ENCODE peak calls at places on chromosomes 2 and 18, in four cellular contexts. K, N, R and P are unnamed samples.

GRCh38 chr18:26925313-26925712 is 59.8 kb upstream of the AQP4 start:
- DNase-seq in K (no peak), R (no peak), N (no peak), P (no peak)

GRCh38 chr2:134466141-134466540 is 212.3 kb downstream of the MGAT5 start:
- DNase-seq in R (peak), K (no peak), N (peak), P (no peak)

GRCh38 chr2:95316466-95317122 is 19.4 kb downstream of the KCNIP3 start:
- DNase-seq in R (no peak), K (no peak), N (no peak), P (no peak)

GRCh38 chr2:203059567-203059966 is 44.9 kb downstream of the NBEAL1 start:
- DNase-seq in R (no peak), N (no peak), K (no peak), P (no peak)

GRCh38 chr18:27057459-27058302 is 127.4 kb downstream of the CHST9 start:
- DNase-seq in K (peak), N (no peak), R (no peak), P (no peak)

GRCh38 chr18:28287146-28287545 is 110.2 kb upstream of the CDH2 start:
- DNase-seq in R (no peak), K (no peak), N (no peak), P (no peak)

GRCh38 chr18:77000527-77000926 is 132.1 kb downstream of the MBP start:
- DNase-seq in K (peak), R (peak), N (no peak), P (peak)

GRCh38 chr2:10048501-10049171 is 5.3 kb downstream of the KLF11 start:
- DNase-seq in K (no peak), R (peak), N (no peak), P (no peak)

GRCh38 chr2:110832740-110833139 is 100.4 kb downstream of the ACOXL start:
- DNase-seq in N (no peak), R (no peak), K (no peak), P (no peak)

GRCh38 chr2:127403460-127403859 is 14.8 kb upstream of the PROC start:
- DNase-seq in N (no peak), K (no peak), R (no peak), P (no peak)

GRCh38 chr2:224946911-224947310 is 95.4 kb downstream of the DOCK10 start:
- DNase-seq in K (no peak), R (no peak), N (no peak), P (no peak)

GRCh38 chr2:203030991-203031390 is 16.3 kb downstream of the NBEAL1 start:
- DNase-seq in R (no peak), N (no peak), K (no peak), P (no peak)

GRCh38 chr2:102256281-102256680 is 55.1 kb upstream of the IL1RL1 start:
- DNase-seq in N (no peak), K (no peak), R (no peak), P (no peak)

GRCh38 chr2:159290289-159290907 is 3.9 kb upstream of the WDSUB1 start:
- DNase-seq in N (no peak), R (peak), K (no peak), P (no peak)

GRCh38 chr2:186546842-186547241 is 43.0 kb upstream of the ITGAV start:
- DNase-seq in K (no peak), N (no peak), R (no peak), P (no peak)

GRCh38 chr2:217822296-217823252 is 180.2 kb downstream of the TNS1 start:
- DNase-seq in N (no peak), R (no peak), K (no peak), P (peak)

GRCh38 chr2:8525582-8526402 is 156.1 kb upstream of the ID2 start:
- DNase-seq in R (peak), K (peak), N (peak), P (peak)

GRCh38 chr2:190911813-190912212 is 31.2 kb downstream of the GLS start:
- DNase-seq in R (peak), N (no peak), K (no peak), P (no peak)

GRCh38 chr2:26521054-26521912 is 43.4 kb upstream of the OTOF start:
- DNase-seq in R (peak), K (no peak), N (no peak), P (peak)

GRCh38 chr2:68466361-68466777 is 725 bp downstream of the FBXO48 start:
- DNase-seq in N (peak), R (peak), K (no peak), P (peak)
- TF ChIP-seq CTCF in N (no peak), R (peak), K (no peak), P (no peak)

GRCh38 chr2:81247648-81248047 is 943.1 kb upstream of the LRRTM1 start:
- DNase-seq in R (no peak), N (no peak), K (no peak), P (no peak)
- TF ChIP-seq POLR2A in R (no peak), N (no peak), K (no peak), P (no peak)

DNA sequence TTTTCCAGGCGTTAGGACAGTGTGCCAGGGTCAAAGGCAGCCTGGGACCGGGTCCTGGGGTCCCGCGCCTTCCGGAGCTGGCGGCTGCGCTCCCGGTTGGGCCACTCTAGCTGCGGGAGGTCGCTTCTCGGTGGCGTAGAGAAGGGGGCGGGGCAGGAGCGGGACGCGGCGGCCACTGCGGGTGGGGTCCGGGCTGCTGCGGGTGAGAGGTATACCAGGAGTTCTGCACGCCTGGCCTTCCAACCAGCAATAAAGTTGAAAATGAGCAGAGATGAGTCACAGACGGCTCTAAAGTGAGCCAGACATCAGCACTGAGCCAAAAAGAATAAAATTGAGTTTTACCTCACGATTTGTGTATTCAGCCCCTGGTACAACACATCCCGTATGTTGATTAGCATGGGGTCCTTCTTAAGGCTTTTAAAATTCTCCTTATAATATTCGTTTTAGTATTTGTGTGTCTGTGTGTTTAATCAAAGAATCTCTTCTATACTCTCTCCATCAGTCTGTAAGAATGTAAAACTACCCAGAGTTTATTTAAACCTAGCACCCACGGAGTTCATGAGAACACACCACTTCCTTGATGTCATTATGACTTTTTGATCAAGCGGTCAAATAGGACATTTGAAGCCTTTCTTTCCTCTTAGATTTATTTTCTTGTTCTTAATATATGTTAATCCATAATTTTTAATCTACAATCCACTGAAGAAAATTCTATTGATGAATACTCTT is at the start of gene C1GALT1C1L:
- DNase-seq in N (no peak), K (peak), R (peak), P (peak)
- H3K27ac ChIP-seq in N (no peak), K (peak), R (peak), P (no peak)

GRCh38 chr2:201795608-201796477 is 10.5 kb upstream of the CDK15 start:
- DNase-seq in K (no peak), R (peak), N (no peak), P (peak)
- TF ChIP-seq CTCF in K (peak), R (peak), N (no peak), P (peak)

DNA sequence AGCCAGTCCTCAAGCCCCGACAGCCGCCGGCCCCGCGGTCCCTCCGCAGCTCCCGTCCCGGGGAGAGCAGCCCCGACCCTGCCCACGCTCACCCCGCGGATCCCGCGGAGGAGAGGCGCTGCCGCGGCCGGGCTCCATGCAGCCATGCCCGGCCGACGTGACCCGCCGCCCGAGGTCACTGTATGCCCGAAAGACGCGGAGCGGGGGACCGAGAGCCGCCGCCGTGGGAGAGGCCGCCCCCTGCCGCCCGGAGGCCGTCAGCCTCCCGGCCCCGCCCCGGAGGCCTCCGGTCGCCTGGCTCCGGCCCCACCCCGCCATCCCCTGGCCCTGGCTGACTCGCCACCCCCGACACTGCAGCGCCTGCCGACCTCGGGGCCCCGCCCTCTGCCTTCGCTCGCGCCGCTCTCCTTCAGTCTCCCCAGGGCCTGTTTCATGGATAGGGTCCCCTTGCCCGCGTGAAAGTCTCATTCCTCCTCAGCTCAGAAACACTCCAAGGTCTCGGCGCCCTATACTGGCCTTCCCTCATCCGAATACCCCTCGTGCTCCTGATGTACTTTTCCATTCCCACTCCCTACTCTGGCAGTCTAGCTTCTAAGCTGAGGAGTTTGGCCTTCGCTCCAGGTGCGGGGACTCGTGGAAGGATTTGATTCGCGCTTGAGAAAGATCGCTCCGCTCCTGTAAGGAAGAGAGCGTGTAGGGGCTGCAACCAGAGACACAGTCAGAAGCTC is at the start of gene BOLA3:
- DNase-seq in K (peak), R (peak), N (peak), P (peak)
- TF ChIP-seq POLR2A in K (peak), R (peak), N (peak), P (no peak)

DNA sequence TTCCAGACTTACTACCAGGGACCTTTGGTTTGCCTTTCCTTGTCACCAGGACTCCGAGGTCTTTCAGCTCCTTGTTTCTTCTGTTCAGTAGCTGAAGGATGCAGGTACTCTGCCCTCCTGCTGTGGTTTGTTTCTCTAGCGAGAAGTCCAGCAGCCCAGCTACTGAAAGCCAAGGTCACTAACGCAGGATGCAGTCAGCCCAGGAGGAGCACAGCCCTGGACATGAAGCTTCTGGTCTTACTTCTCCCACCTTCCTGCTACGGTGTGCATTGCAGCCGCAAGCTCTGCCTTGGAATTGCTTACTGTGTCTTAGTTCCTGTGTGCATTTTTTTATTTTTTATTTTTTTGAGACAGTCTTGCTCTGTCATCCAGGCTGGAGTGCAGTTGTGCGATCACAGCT is 62.4 kb downstream of the DGKD start:
- DNase-seq in R (peak), K (no peak), N (no peak), P (peak)
- H3K27ac ChIP-seq in R (peak), K (no peak), N (no peak), P (peak)